ENCODE peak calls at places on chromosomes 3 and 15, in nine cellular contexts. One of them, this sample, is unnamed.
A peak's percentile ranks its signal among the peaks of the same experiment; 100 is the strongest.

GRCh38 chr15:74816624-74817369 is 4.2 kb downstream of the LMAN1L start:
- DNase-seq in GM10248: no peak
- DNase-seq in vagina: no peak
- DNase-seq in dorsolateral prefrontal cortex: no peak
- DNase-seq in Calu3: no peak
- DNase-seq in foreskin fibroblast: no peak
- DNase-seq in OCI-LY7: no peak
- DNase-seq in right atrium auricular region: no peak
- DNase-seq in thoracic aorta: no peak
- DNase-seq in this sample: no peak

GRCh38 chr15:69623521-69624513 is 171.2 kb downstream of the RPLP1 start:
- DNase-seq in vagina: peak; percentile 42
- DNase-seq in dorsolateral prefrontal cortex: no peak
- DNase-seq in GM10248: no peak
- DNase-seq in Calu3: no peak
- DNase-seq in foreskin fibroblast: no peak
- DNase-seq in thoracic aorta: no peak
- DNase-seq in right atrium auricular region: no peak
- DNase-seq in OCI-LY7: no peak
- DNase-seq in this sample: peak; percentile 20

GRCh38 chr15:49675051-49675450 is 54.2 kb downstream of the DTWD1 start:
- DNase-seq in Calu3: no peak
- DNase-seq in vagina: no peak
- DNase-seq in OCI-LY7: no peak
- DNase-seq in dorsolateral prefrontal cortex: no peak
- DNase-seq in foreskin fibroblast: peak; percentile 78
- DNase-seq in right atrium auricular region: no peak
- DNase-seq in thoracic aorta: no peak
- DNase-seq in GM10248: no peak
- DNase-seq in this sample: no peak

GRCh38 chr15:69148465-69148864 is 12.0 kb upstream of the GLCE start:
- DNase-seq in Calu3: no peak
- DNase-seq in foreskin fibroblast: no peak
- DNase-seq in GM10248: no peak
- DNase-seq in thoracic aorta: no peak
- DNase-seq in right atrium auricular region: no peak
- DNase-seq in vagina: no peak
- DNase-seq in OCI-LY7: no peak
- DNase-seq in dorsolateral prefrontal cortex: no peak
- DNase-seq in this sample: no peak

GRCh38 chr3:16474304-16474703 is 39.2 kb downstream of the RFTN1 start:
- DNase-seq in Calu3: no peak
- DNase-seq in GM10248: no peak
- DNase-seq in thoracic aorta: no peak
- DNase-seq in vagina: no peak
- DNase-seq in OCI-LY7: no peak
- DNase-seq in foreskin fibroblast: peak; percentile 45
- DNase-seq in dorsolateral prefrontal cortex: no peak
- DNase-seq in right atrium auricular region: no peak
- DNase-seq in this sample: no peak

GRCh38 chr3:57961828-57962447 is 46.3 kb upstream of the FLNB start:
- DNase-seq in foreskin fibroblast: peak; percentile 28
- DNase-seq in Calu3: no peak
- DNase-seq in dorsolateral prefrontal cortex: no peak
- DNase-seq in GM10248: no peak
- DNase-seq in thoracic aorta: no peak
- DNase-seq in right atrium auricular region: no peak
- DNase-seq in vagina: no peak
- DNase-seq in OCI-LY7: peak; percentile 53
- DNase-seq in this sample: no peak

GRCh38 chr15:45088801-45089711 is 24.9 kb downstream of the DUOX2 start:
- DNase-seq in foreskin fibroblast: no peak
- DNase-seq in dorsolateral prefrontal cortex: no peak
- DNase-seq in thoracic aorta: no peak
- DNase-seq in OCI-LY7: no peak
- DNase-seq in vagina: no peak
- DNase-seq in right atrium auricular region: no peak
- DNase-seq in Calu3: no peak
- DNase-seq in GM10248: no peak
- DNase-seq in this sample: no peak

GRCh38 chr15:87736401-87736800 is 520.1 kb downstream of the NTRK3 start:
- DNase-seq in OCI-LY7: no peak
- DNase-seq in thoracic aorta: no peak
- DNase-seq in Calu3: no peak
- DNase-seq in right atrium auricular region: no peak
- DNase-seq in vagina: no peak
- DNase-seq in dorsolateral prefrontal cortex: no peak
- DNase-seq in GM10248: no peak
- DNase-seq in foreskin fibroblast: peak; percentile 10
- DNase-seq in this sample: no peak

GRCh38 chr3:184175981-184176376 is 1.3 kb downstream of the AP2M1 start:
- DNase-seq in foreskin fibroblast: no peak
- DNase-seq in dorsolateral prefrontal cortex: no peak
- DNase-seq in vagina: no peak
- DNase-seq in OCI-LY7: no peak
- DNase-seq in Calu3: no peak
- DNase-seq in GM10248: no peak
- DNase-seq in thoracic aorta: no peak
- DNase-seq in right atrium auricular region: no peak
- DNase-seq in this sample: no peak

GRCh38 chr3:184175506-184175905 is 851 bp downstream of the AP2M1 start:
- DNase-seq in OCI-LY7: no peak
- DNase-seq in thoracic aorta: no peak
- DNase-seq in foreskin fibroblast: no peak
- DNase-seq in Calu3: peak; percentile 19
- DNase-seq in GM10248: no peak
- DNase-seq in right atrium auricular region: no peak
- DNase-seq in vagina: no peak
- DNase-seq in dorsolateral prefrontal cortex: no peak
- DNase-seq in this sample: no peak

GRCh38 chr3:184173374-184173722 is 1.3 kb upstream of the AP2M1 start:
- DNase-seq in right atrium auricular region: no peak
- DNase-seq in vagina: no peak
- DNase-seq in foreskin fibroblast: no peak
- DNase-seq in dorsolateral prefrontal cortex: no peak
- DNase-seq in Calu3: no peak
- DNase-seq in thoracic aorta: no peak
- DNase-seq in OCI-LY7: no peak
- DNase-seq in GM10248: no peak
- DNase-seq in this sample: no peak

GRCh38 chr3:184174278-184174645 is 393 bp upstream of the AP2M1 start:
- DNase-seq in OCI-LY7: no peak
- DNase-seq in thoracic aorta: no peak
- DNase-seq in Calu3: no peak
- DNase-seq in right atrium auricular region: no peak
- DNase-seq in vagina: no peak
- DNase-seq in GM10248: no peak
- DNase-seq in dorsolateral prefrontal cortex: no peak
- DNase-seq in foreskin fibroblast: no peak
- DNase-seq in this sample: no peak

DNA sequence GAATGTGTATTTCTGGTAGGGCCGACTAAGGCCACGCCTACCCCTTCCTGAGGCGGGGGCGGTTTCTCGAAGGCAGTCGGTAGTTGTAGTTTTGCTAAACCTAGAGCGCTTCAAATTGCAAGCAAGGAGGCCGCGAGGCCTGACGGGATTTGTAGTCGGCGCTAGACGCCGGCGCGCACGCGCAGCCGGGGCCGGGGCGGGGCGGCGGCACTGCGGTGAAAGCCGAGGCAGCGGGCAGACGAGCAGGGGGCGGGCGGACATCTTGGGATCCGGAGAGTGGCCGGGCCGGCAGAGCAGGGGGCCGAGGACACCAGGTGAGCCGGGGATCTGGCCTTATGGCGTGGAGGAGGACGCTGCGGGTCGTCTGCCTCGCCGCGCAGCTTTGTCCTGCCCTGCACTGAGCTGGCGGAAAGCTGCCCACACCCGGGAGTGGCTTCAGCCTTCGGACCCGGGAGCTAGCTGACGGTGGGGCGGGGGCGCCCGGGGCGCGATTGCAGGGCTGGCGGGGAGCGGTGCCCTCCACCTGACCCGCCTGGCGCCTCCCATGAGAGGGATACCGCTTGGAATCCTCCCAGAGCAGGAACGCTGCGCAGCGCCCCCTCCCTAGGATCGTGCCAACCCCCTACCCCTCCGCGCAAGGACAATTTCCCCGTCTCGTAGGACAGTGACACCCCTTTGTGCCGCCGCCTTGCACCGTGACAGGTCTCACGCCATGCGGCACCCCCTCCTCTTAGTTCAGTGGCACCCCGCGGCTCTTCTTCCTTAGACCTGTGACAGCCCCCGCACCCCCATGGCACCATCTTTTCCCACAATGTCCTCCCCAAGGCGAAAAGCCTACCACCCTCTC is at the start of gene AP2M1:
- DNase-seq in thoracic aorta: peak; percentile 97
- DNase-seq in dorsolateral prefrontal cortex: peak; percentile 97
- DNase-seq in foreskin fibroblast: peak; percentile 99
- DNase-seq in OCI-LY7: peak; percentile 99
- DNase-seq in Calu3: peak; percentile 100
- DNase-seq in vagina: peak; percentile 99
- DNase-seq in right atrium auricular region: peak; percentile 99
- DNase-seq in GM10248: peak; percentile 96
- DNase-seq in this sample: peak; percentile 99
- TF ChIP-seq CTCF in thoracic aorta: no peak
- TF ChIP-seq CTCF in dorsolateral prefrontal cortex: peak; percentile 22
- TF ChIP-seq CTCF in foreskin fibroblast: no peak
- TF ChIP-seq CTCF in OCI-LY7: peak; percentile 37
- TF ChIP-seq CTCF in Calu3: no peak
- TF ChIP-seq CTCF in vagina: no peak
- TF ChIP-seq CTCF in right atrium auricular region: peak; percentile 23
- TF ChIP-seq CTCF in GM10248: peak; percentile 21
- TF ChIP-seq CTCF in this sample: no peak

DNA sequence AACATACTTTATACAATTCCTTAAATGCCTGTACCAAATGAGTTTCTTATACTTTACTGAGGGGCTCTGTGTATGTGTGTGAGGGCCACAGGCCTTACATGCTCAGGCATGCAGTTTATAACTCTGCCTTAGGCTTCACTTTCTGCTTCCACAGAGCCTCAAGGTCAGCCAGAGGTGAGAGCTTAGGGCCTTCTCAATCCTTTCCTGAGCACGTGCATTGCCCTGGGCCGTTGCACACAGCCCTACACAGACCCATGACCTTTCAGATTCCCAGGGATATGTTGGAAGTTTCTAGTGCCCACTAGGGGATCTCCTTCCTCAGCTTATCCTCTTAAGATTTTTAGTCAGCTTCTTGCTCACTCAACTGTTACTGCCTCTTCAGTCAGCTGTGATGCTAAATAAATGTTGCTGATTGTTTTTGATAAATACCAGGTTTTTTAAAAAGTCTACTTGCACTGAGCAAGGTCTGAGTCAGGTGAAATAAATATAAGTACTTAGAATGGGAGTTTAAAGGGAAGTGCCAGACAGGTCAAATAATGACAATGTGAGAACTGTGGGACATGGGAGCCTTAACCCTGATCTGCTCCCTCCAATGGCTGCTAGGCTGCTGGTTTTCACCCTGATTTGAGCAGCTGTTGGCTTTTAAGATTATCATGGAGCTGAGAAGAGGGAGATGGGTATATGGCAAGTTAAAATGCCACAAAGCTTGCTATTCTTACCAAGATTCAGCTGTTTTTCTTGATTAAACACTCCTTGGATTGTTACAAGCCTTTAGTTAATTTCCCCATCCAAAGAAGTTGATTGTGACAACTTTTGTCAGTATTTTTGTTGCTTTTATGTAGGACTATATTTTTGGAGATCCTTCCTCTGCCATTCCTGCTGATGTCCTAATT is 169.5 kb downstream of the PLD1 start:
- DNase-seq in foreskin fibroblast: peak; percentile 17
- DNase-seq in Calu3: no peak
- DNase-seq in thoracic aorta: no peak
- DNase-seq in OCI-LY7: no peak
- DNase-seq in vagina: no peak
- DNase-seq in right atrium auricular region: no peak
- DNase-seq in GM10248: no peak
- DNase-seq in dorsolateral prefrontal cortex: no peak
- DNase-seq in this sample: no peak
- TF ChIP-seq CTCF in foreskin fibroblast: peak; percentile 20
- TF ChIP-seq CTCF in Calu3: no peak
- TF ChIP-seq CTCF in thoracic aorta: no peak
- TF ChIP-seq CTCF in OCI-LY7: no peak
- TF ChIP-seq CTCF in vagina: no peak
- TF ChIP-seq CTCF in right atrium auricular region: peak; percentile 28
- TF ChIP-seq CTCF in GM10248: no peak
- TF ChIP-seq CTCF in dorsolateral prefrontal cortex: no peak
- TF ChIP-seq CTCF in this sample: no peak

GRCh38 chr3:69791111-69791510 is 51.8 kb downstream of the MITF start:
- DNase-seq in Calu3: no peak
- DNase-seq in thoracic aorta: peak; percentile 31
- DNase-seq in dorsolateral prefrontal cortex: no peak
- DNase-seq in GM10248: no peak
- DNase-seq in right atrium auricular region: peak; percentile 89
- DNase-seq in foreskin fibroblast: peak; percentile 88
- DNase-seq in OCI-LY7: no peak
- DNase-seq in vagina: peak; percentile 94
- DNase-seq in this sample: no peak

GRCh38 chr3:69786854-69787253 is 47.6 kb downstream of the MITF start:
- DNase-seq in right atrium auricular region: no peak
- DNase-seq in foreskin fibroblast: no peak
- DNase-seq in vagina: no peak
- DNase-seq in OCI-LY7: no peak
- DNase-seq in thoracic aorta: no peak
- DNase-seq in dorsolateral prefrontal cortex: no peak
- DNase-seq in GM10248: no peak
- DNase-seq in Calu3: no peak
- DNase-seq in this sample: no peak

GRCh38 chr3:69787436-69788168 is 48.3 kb downstream of the MITF start:
- DNase-seq in dorsolateral prefrontal cortex: no peak
- DNase-seq in OCI-LY7: no peak
- DNase-seq in Calu3: no peak
- DNase-seq in right atrium auricular region: no peak
- DNase-seq in foreskin fibroblast: peak; percentile 59
- DNase-seq in GM10248: no peak
- DNase-seq in thoracic aorta: no peak
- DNase-seq in vagina: no peak
- DNase-seq in this sample: no peak

DNA sequence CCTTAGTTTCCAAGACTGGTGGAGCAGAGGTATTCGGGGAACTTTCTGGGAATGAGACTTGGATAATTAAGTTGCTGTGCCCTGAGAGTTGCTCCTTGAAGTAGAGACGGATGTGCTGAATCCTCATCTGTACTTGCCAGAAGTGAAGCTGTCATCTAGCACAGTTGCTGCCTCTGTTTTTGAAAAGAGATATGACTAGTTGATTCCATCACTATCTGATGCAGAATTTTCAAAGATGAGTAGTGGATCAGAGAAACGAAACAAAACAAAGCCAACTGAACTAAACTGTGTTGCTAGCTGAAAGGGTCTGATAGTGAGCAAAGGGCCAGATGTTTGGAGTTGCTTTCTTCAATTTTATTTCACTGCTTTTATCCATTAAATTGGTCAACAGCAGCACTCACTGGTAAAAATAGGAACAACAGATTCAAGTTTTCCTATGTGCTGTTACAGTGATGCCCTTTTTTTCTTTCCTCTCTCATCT is 52.7 kb downstream of the MITF start:
- DNase-seq in dorsolateral prefrontal cortex: no peak
- DNase-seq in right atrium auricular region: no peak
- DNase-seq in GM10248: no peak
- DNase-seq in Calu3: no peak
- DNase-seq in OCI-LY7: no peak
- DNase-seq in thoracic aorta: no peak
- DNase-seq in foreskin fibroblast: peak; percentile 30
- DNase-seq in vagina: no peak
- DNase-seq in this sample: no peak
- TF ChIP-seq CTCF in dorsolateral prefrontal cortex: peak; percentile 84
- TF ChIP-seq CTCF in right atrium auricular region: peak; percentile 62
- TF ChIP-seq CTCF in GM10248: no peak
- TF ChIP-seq CTCF in Calu3: no peak
- TF ChIP-seq CTCF in OCI-LY7: no peak
- TF ChIP-seq CTCF in thoracic aorta: peak; percentile 53
- TF ChIP-seq CTCF in foreskin fibroblast: peak; percentile 48
- TF ChIP-seq CTCF in vagina: no peak
- TF ChIP-seq CTCF in this sample: no peak

GRCh38 chr3:56919137-56919796 is 117.5 kb upstream of the ARHGEF3 start:
- DNase-seq in Calu3: no peak
- DNase-seq in OCI-LY7: peak; percentile 56
- DNase-seq in dorsolateral prefrontal cortex: no peak
- DNase-seq in GM10248: no peak
- DNase-seq in right atrium auricular region: no peak
- DNase-seq in vagina: no peak
- DNase-seq in thoracic aorta: no peak
- DNase-seq in foreskin fibroblast: no peak
- DNase-seq in this sample: no peak
- TF ChIP-seq CTCF in Calu3: no peak
- TF ChIP-seq CTCF in OCI-LY7: peak; percentile 64
- TF ChIP-seq CTCF in dorsolateral prefrontal cortex: peak; percentile 60
- TF ChIP-seq CTCF in GM10248: peak; percentile 17
- TF ChIP-seq CTCF in right atrium auricular region: no peak
- TF ChIP-seq CTCF in vagina: no peak
- TF ChIP-seq CTCF in thoracic aorta: no peak
- TF ChIP-seq CTCF in foreskin fibroblast: no peak
- TF ChIP-seq CTCF in this sample: peak; percentile 38